ENCODE peak calls at places on chromosomes 11 and 22, in seven cellular contexts. L is ELR; U is stomach; W is neuronal stem cell; E is activated gamma-delta T cell treated with Interleukin-2 at 50 U/mL for 16 hours; M is stimulated activated CD4-positive, alpha-beta T cell treated with anti-CD3 and anti-CD28 coated beads, Interleukin-12 subunit alpha, Interleukin-12 subunit beta, amount 100 ng/mL, for 24 hours; B is brain microvascular endothelial cell. V is an unnamed sample.

GRCh38 chr11:102177974-102178631 is 67.9 kb downstream of the YAP1 start:
- DNase-seq in L (peak), U (no peak), W (no peak), E (no peak), M (no peak), B (peak), V (no peak)

GRCh38 chr11:31645747-31646146 is 136.2 kb downstream of the ELP4 start:
- DNase-seq in L (peak), U (no peak), W (no peak), E (no peak), M (no peak), B (peak), V (no peak)

GRCh38 chr22:38069372-38070249 is 12.4 kb downstream of the PICK1 start:
- DNase-seq in L (peak), U (no peak), W (no peak), E (no peak), M (no peak), B (peak), V (no peak)

GRCh38 chr11:18012314-18012905 is 437 bp downstream of the SERGEF start:
- DNase-seq in L (peak), U (peak), W (no peak), E (no peak), M (no peak), B (no peak), V (no peak)

GRCh38 chr11:133753150-133753549 is 92.2 kb downstream of the SPATA19 start:
- DNase-seq in L (no peak), U (no peak), W (no peak), E (no peak), M (no peak), B (no peak), V (no peak)

GRCh38 chr11:134664863-134665535 is 253.0 kb upstream of the B3GAT1 start:
- DNase-seq in L (no peak), U (peak), W (no peak), E (no peak), M (no peak), B (no peak), V (no peak)

GRCh38 chr22:40679964-40680818 is 907 bp downstream of the MCHR1 start:
- DNase-seq in L (no peak), U (no peak), W (no peak), E (no peak), M (no peak), B (peak), V (no peak)

GRCh38 chr22:35604671-35605457 is 12.3 kb downstream of the MB start:
- DNase-seq in L (peak), U (no peak), W (no peak), E (no peak), M (no peak), B (peak), V (no peak)

GRCh38 chr22:25101986-25102385 is 97.7 kb upstream of the CRYBB3 start:
- DNase-seq in L (no peak), U (no peak), W (no peak), E (no peak), M (no peak), B (no peak), V (no peak)

GRCh38 chr11:72078477-72078876 is 1.9 kb downstream of the NUMA1 start:
- DNase-seq in L (peak), U (no peak), W (no peak), E (no peak), M (no peak), B (no peak), V (no peak)

GRCh38 chr11:111908639-111909305 is 2.8 kb downstream of the CRYAB start:
- DNase-seq in L (no peak), U (no peak), W (no peak), E (no peak), M (no peak), B (no peak), V (no peak)

GRCh38 chr11:74288161-74288560 is 23.3 kb downstream of the P4HA3 start:
- DNase-seq in L (peak), U (no peak), W (no peak), E (no peak), M (no peak), B (peak), V (no peak)

GRCh38 chr11:62948765-62949320 is 27.7 kb upstream of the CHRM1 start:
- DNase-seq in L (no peak), U (peak), W (no peak), E (no peak), M (no peak), B (no peak), V (no peak)

GRCh38 chr11:94934362-94934761 is 39.0 kb downstream of the CWC15 start:
- DNase-seq in L (peak), U (no peak), W (no peak), E (no peak), M (no peak), B (peak), V (no peak)

GRCh38 chr11:61891331-61892084 is at the start of gene FADS3:
- DNase-seq in L (peak), U (peak), W (peak), E (peak), M (peak), B (no peak), V (peak)

GRCh38 chr22:29062286-29062949 is 787 bp upstream of the C22orf31 start:
- DNase-seq in L (no peak), U (no peak), W (no peak), E (no peak), M (no peak), B (no peak), V (no peak)

GRCh38 chr11:61787928-61788491 is 4.4 kb downstream of the TMEM258 start:
- DNase-seq in L (peak), U (peak), W (peak), E (no peak), M (no peak), B (peak), V (no peak)

GRCh38 chr11:34343153-34343552 is 14.7 kb downstream of the ABTB2 start:
- DNase-seq in L (peak), U (no peak), W (no peak), E (no peak), M (no peak), B (peak), V (no peak)

GRCh38 chr11:13776134-13776815 is 107.8 kb downstream of the FAR1 start:
- DNase-seq in L (peak), U (no peak), W (no peak), E (peak), M (no peak), B (no peak), V (no peak)

GRCh38 chr11:8328848-8329330 is 65.2 kb upstream of the LMO1 start:
- DNase-seq in L (peak), U (peak), W (peak), E (peak), M (peak), B (peak), V (peak)

GRCh38 chr11:90178751-90179150 is 44.1 kb downstream of the CHORDC1 start:
- DNase-seq in L (peak), U (no peak), W (no peak), E (no peak), M (no peak), B (no peak), V (no peak)

GRCh38 chr22:30185129-30185528 is 61.4 kb downstream of the LIF start:
- DNase-seq in L (no peak), U (no peak), W (no peak), E (no peak), M (no peak), B (no peak), V (no peak)

GRCh38 chr11:6771926-6772898 is at the start of gene OR2AG2:
- DNase-seq in L (no peak), U (no peak), W (no peak), E (no peak), M (no peak), B (no peak), V (no peak)

GRCh38 chr11:95968585-95968984 is 44.7 kb upstream of the MTMR2 start:
- DNase-seq in L (peak), U (no peak), W (no peak), E (no peak), M (no peak), B (no peak), V (no peak)

V was measured in activated T-helper 2 cell treated with anti-CD3 and anti-CD28 coated beads, Interferon-gamma antibody, Interleukin-2, Interleukin-4, amounts not matched to agents 10 μg/mL and 5 μg/mL and 100 μg/mL, durations not matched to agents 14 hours and 24 hours and 36 hours.